ENCODE peak calls at places on chromosomes 3 and 15, in ten cellular contexts. M is cardiac fibroblast; Z is M059J; F is stimulated activated CD4-positive, alpha-beta T cell treated with anti-CD3 and anti-CD28 coated beads, Interleukin-1b, Interleukin-23, amount 100 ng/mL, for 24 hours; B is right lobe of liver; H is activated T-cell treated with anti-CD3 and anti-CD28 coated beads for 24 hours; N is activated effector memory CD4-positive, alpha-beta T cell treated with Interleukin-2 at 50 U/mL for 16 hours; Y is activated CD4-positive, alpha-beta T cell treated with anti-CD3 and anti-CD28 coated beads for 48 hours; P is left ventricle myocardium superior; K is Daoy. O is an unnamed sample.

GRCh38 chr3:101484805-101485620 is 28.0 kb downstream of the SENP7 start:
- DNase-seq in K (peak; percentile 63), P (no peak), Z (peak; percentile 87), H (no peak), Y (no peak), F (no peak), M (peak; percentile 46), N (no peak), B (no peak), O (no peak)

GRCh38 chr3:69740103-69741021 is 1.1 kb downstream of the MITF start:
- DNase-seq in B (peak; percentile 59), N (no peak), F (no peak), M (no peak), P (peak; percentile 54), H (no peak), K (peak; percentile 25), Y (peak; percentile 2), Z (peak; percentile 32), O (no peak)

GRCh38 chr3:72914383-72914782 is 26.5 kb downstream of the GXYLT2 start:
- DNase-seq in Z (no peak), P (no peak), M (no peak), K (no peak), B (no peak), Y (no peak), N (no peak), H (no peak), F (no peak), O (no peak)

GRCh38 chr15:41727143-41727542 is 47.1 kb upstream of the MAPKBP1 start:
- DNase-seq in Z (peak; percentile 7), M (peak; percentile 50), P (no peak), B (no peak), K (no peak), Y (no peak), H (no peak), F (no peak), N (no peak), O (no peak)

GRCh38 chr3:143330316-143330868 is 210.8 kb downstream of the CHST2 start:
- DNase-seq in N (no peak), M (no peak), F (no peak), B (no peak), H (no peak), K (no peak), P (no peak), Z (no peak), Y (no peak), O (no peak)

GRCh38 chr3:58998476-58999117 is 51.2 kb downstream of the CFAP20DC start:
- DNase-seq in P (no peak), F (no peak), K (peak; percentile 84), Z (peak; percentile 93), H (no peak), Y (peak; percentile 47), B (no peak), M (peak; percentile 82), N (no peak), O (peak; percentile 81)

GRCh38 chr3:156259896-156260788 is 139.8 kb downstream of the KCNAB1 start:
- DNase-seq in Z (no peak), M (no peak), N (no peak), B (no peak), F (no peak), K (no peak), Y (no peak), H (no peak), P (no peak), O (no peak)

GRCh38 chr3:192916455-192917257 is 1.0 kb downstream of the MB21D2 start:
- DNase-seq in B (peak; percentile 70), P (peak; percentile 86), Y (peak; percentile 46), K (peak; percentile 77), N (peak; percentile 18), Z (peak; percentile 83), F (no peak), H (no peak), M (peak; percentile 66), O (peak; percentile 29)

GRCh38 chr3:124582196-124582595 is 148.1 kb upstream of the UMPS start:
- DNase-seq in F (no peak), K (peak; percentile 16), B (no peak), Y (no peak), H (no peak), Z (peak; percentile 15), M (no peak), N (no peak), P (no peak), O (no peak)

GRCh38 chr15:58467121-58467721 is 35.4 kb downstream of the LIPC start:
- DNase-seq in Z (no peak), M (no peak), H (no peak), F (no peak), N (no peak), B (no peak), P (no peak), Y (no peak), K (no peak), O (no peak)

GRCh38 chr3:139537795-139538538 is 1.6 kb downstream of the RBP1 start:
- DNase-seq in M (no peak), F (no peak), N (no peak), P (no peak), Z (no peak), K (no peak), Y (no peak), H (no peak), B (no peak), O (no peak)

GRCh38 chr3:48238506-48239085 is 2.3 kb upstream of the ZNF589 start:
- DNase-seq in P (no peak), K (no peak), H (no peak), N (no peak), F (no peak), B (no peak), M (no peak), Z (no peak), Y (no peak), O (no peak)

GRCh38 chr3:51967384-51968174 is at the start of gene PCBP4:
- DNase-seq in B (peak; percentile 77), M (peak; percentile 42), Y (peak; percentile 46), F (no peak), P (peak; percentile 87), Z (peak; percentile 53), K (peak; percentile 39), N (peak; percentile 29), H (no peak), O (no peak)

GRCh38 chr15:77819841-77820728 is 187.4 kb upstream of the LINGO1 start:
- DNase-seq in F (no peak), K (peak; percentile 56), Y (no peak), B (peak; percentile 34), Z (peak; percentile 29), P (peak; percentile 39), H (no peak), N (no peak), M (no peak), O (no peak)

GRCh38 chr3:100155105-100155504 is 40.8 kb upstream of the FILIP1L start:
- DNase-seq in M (no peak), F (no peak), N (no peak), P (no peak), B (no peak), Y (no peak), H (no peak), Z (no peak), K (no peak), O (peak; percentile 74)

O was measured in fibroblast of the conjunctiva.